ENCODE peak calls at places on chromosomes 11 and 22, in six cellular contexts. S is fibroblast of lung; O is RKO; R is stimulated activated CD8-positive, alpha-beta memory T cell treated with anti-CD3 and anti-CD28 coated beads, Interleukin-7, amount 100 ng/mL, for 1 hour; M is HEK293T; I is NCI-H510A treated with DMSO at 0.1 percent for 48 hours. V is an unnamed sample.

GRCh38 chr11:65575568-65576231 is at the start of gene EHBP1L1:
- DNase-seq in R (peak; percentile 56), M (peak; percentile 55), S (peak; percentile 72), I (peak; percentile 34), O (peak; percentile 85), V (peak; percentile 56)

GRCh38 chr11:40819230-40819629 is 640.2 kb downstream of the LRRC4C start:
- DNase-seq in O (no peak), M (no peak), I (no peak), S (no peak), R (no peak), V (no peak)

GRCh38 chr11:128481135-128481534 is 106.2 kb downstream of the ETS1 start:
- DNase-seq in R (no peak), I (no peak), M (no peak), O (no peak), S (peak; percentile 93), V (no peak)

GRCh38 chr11:78954261-78954660 is 379.6 kb upstream of the NARS2 start:
- DNase-seq in I (no peak), S (no peak), M (no peak), R (no peak), O (no peak), V (no peak)

GRCh38 chr11:96001037-96001436 is 77.1 kb upstream of the MTMR2 start:
- DNase-seq in R (no peak), S (peak; percentile 64), O (no peak), M (no peak), I (no peak), V (no peak)

GRCh38 chr22:23110190-23110921 is 31.4 kb downstream of the RSPH14 start:
- DNase-seq in S (no peak), O (no peak), R (no peak), M (no peak), I (peak; percentile 6), V (no peak)

GRCh38 chr11:128308793-128309192 is 278.6 kb downstream of the ETS1 start:
- DNase-seq in I (no peak), O (no peak), S (no peak), R (no peak), M (no peak), V (no peak)

GRCh38 chr11:1536065-1536843 is 35.8 kb downstream of the DUSP8 start:
- DNase-seq in M (no peak), R (no peak), I (no peak), O (no peak), S (no peak), V (no peak)

GRCh38 chr11:85718126-85718943 is 32.3 kb upstream of the CCDC89 start:
- DNase-seq in O (no peak), I (no peak), R (no peak), S (no peak), M (no peak), V (no peak)

GRCh38 chr22:48306785-48307570 is 1520.7 kb downstream of the BRD1 start:
- DNase-seq in R (no peak), S (no peak), O (no peak), I (no peak), M (no peak), V (no peak)

GRCh38 chr22:38032681-38033521 is 24.3 kb upstream of the PICK1 start:
- DNase-seq in O (no peak), M (no peak), R (no peak), S (peak; percentile 69), I (no peak), V (no peak)

GRCh38 chr11:1235615-1236315 is 12.9 kb downstream of the MUC5B start:
- DNase-seq in I (no peak), R (no peak), O (no peak), M (no peak), S (no peak), V (no peak)

GRCh38 chr11:76807206-76807875 is 24.2 kb downstream of the TSKU start:
- DNase-seq in M (peak; percentile 86), S (peak; percentile 64), O (peak; percentile 64), I (peak; percentile 77), R (no peak), V (peak; percentile 31)

GRCh38 chr11:86781546-86781945 is 18.8 kb upstream of the PRSS23 start:
- DNase-seq in O (no peak), R (no peak), M (no peak), I (no peak), S (no peak), V (no peak)

GRCh38 chr11:109946322-109946846 is 146.8 kb upstream of the ZC3H12C start:
- DNase-seq in O (peak; percentile 95), M (peak; percentile 75), S (peak; percentile 94), I (peak; percentile 56), R (no peak), V (no peak)

GRCh38 chr22:17706451-17706900 is 67.8 kb downstream of the BID start:
- DNase-seq in S (peak; percentile 94), R (no peak), O (peak; percentile 95), I (peak; percentile 58), M (no peak), V (no peak)

GRCh38 chr11:117874253-117874909 is 2.1 kb downstream of the FXYD6 start:
- DNase-seq in S (no peak), M (no peak), R (no peak), O (no peak), I (no peak), V (no peak)

V was measured in activated T-helper 1 cell treated with anti-CD3 and anti-CD28 coated beads, Interleukin-2, amount 50 U/mL, for 16 hours.